ENCODE peak calls at places on chromosomes 1 and 21, in ten cellular contexts. O is stomach, T is HCT116, U is suprapubic skin, Y is endothelial cell of umbilical vein, Z is sigmoid colon, J is SK-N-SH, S is transverse colon, R is GM12878, V is breast epithelium. C is an unnamed sample.

GRCh38 chr21:14602418-14602987 is 56.4 kb upstream of the SAMSN1 start:
- DNase-seq in O (no peak), V (no peak), Y (no peak), J (no peak), R (no peak), Z (no peak), S (no peak), T (no peak), U (no peak), C (no peak)

GRCh38 chr1:193031431-193031830 is 27.7 kb downstream of the UCHL5 start:
- DNase-seq in S (no peak), U (no peak), V (no peak), Y (peak; percentile 38), R (no peak), J (peak; percentile 5), Z (no peak), O (no peak), T (no peak), C (no peak)

GRCh38 chr1:117341123-117341522 is 26.1 kb upstream of the MAN1A2 start:
- DNase-seq in Z (no peak), S (no peak), U (no peak), Y (no peak), R (no peak), T (no peak), O (no peak), V (no peak), J (no peak), C (no peak)

GRCh38 chr1:169102567-169102966 is 3.9 kb upstream of the ATP1B1 start:
- DNase-seq in R (no peak), O (no peak), U (no peak), S (peak; percentile 17), V (no peak), Z (no peak), Y (peak; percentile 26), J (no peak), T (no peak), C (no peak)

GRCh38 chr21:27704567-27705166 is 737.8 kb upstream of the ADAMTS5 start:
- DNase-seq in U (no peak), Z (peak; percentile 66), O (no peak), R (no peak), Y (no peak), S (no peak), T (no peak), J (no peak), V (no peak), C (no peak)

GRCh38 chr1:85502625-85503083 is 37.7 kb upstream of the DDAH1 start:
- DNase-seq in U (peak; percentile 81), T (peak; percentile 59), V (no peak), R (no peak), O (peak; percentile 70), S (peak; percentile 53), Z (peak; percentile 73), J (peak; percentile 48), Y (peak; percentile 87), C (peak; percentile 90)

GRCh38 chr1:74513396-74513795 is 985 bp upstream of the LRRC53 start:
- DNase-seq in R (no peak), O (no peak), S (no peak), J (no peak), T (no peak), Y (no peak), Z (no peak), U (no peak), V (no peak), C (no peak)

GRCh38 chr1:35857830-35858229 is 25.2 kb upstream of the AGO1 start:
- DNase-seq in V (no peak), Z (no peak), Y (peak; percentile 18), T (peak; percentile 10), R (no peak), S (no peak), J (no peak), U (no peak), O (no peak), C (peak; percentile 47)

GRCh38 chr1:161915978-161916377 is 107.7 kb downstream of the OLFML2B start:
- DNase-seq in V (no peak), S (no peak), O (no peak), T (no peak), U (no peak), R (no peak), Z (no peak), J (no peak), Y (no peak), C (no peak)

GRCh38 chr1:112744019-112744578 is 29.0 kb upstream of the PPM1J start:
- DNase-seq in R (no peak), S (peak; percentile 13), O (no peak), T (no peak), Z (no peak), Y (peak; percentile 25), U (no peak), J (no peak), V (no peak), C (peak; percentile 79)

GRCh38 chr1:211654838-211655787 is 20.3 kb downstream of the NEK2 start:
- DNase-seq in J (peak; percentile 83), T (peak; percentile 67), O (peak; percentile 92), Z (peak; percentile 94), U (peak; percentile 92), S (peak; percentile 90), Y (peak; percentile 87), V (peak; percentile 79), R (no peak), C (peak; percentile 94)

GRCh38 chr1:153049211-153049610 is 8.1 kb downstream of the SPRR2A start:
- DNase-seq in T (no peak), R (no peak), Z (no peak), V (no peak), J (no peak), Y (no peak), S (no peak), U (no peak), O (no peak), C (no peak)

GRCh38 chr1:98322966-98323365 is 338.6 kb upstream of the SNX7 start:
- DNase-seq in Z (no peak), R (no peak), V (no peak), S (no peak), Y (no peak), J (no peak), T (no peak), O (no peak), U (no peak), C (no peak)

GRCh38 chr1:114756949-114757454 is 782 bp downstream of the CSDE1 start:
- DNase-seq in O (peak; percentile 32), Y (no peak), S (peak; percentile 32), U (peak; percentile 84), R (no peak), V (no peak), J (peak; percentile 38), T (no peak), Z (peak; percentile 73), C (peak; percentile 76)

GRCh38 chr1:204943495-204943894 is 72.8 kb downstream of the NFASC start:
- DNase-seq in U (no peak), Y (no peak), J (no peak), Z (no peak), S (no peak), R (no peak), O (no peak), V (no peak), T (no peak), C (no peak)

GRCh38 chr21:45865106-45865835 is 116.3 kb upstream of the COL6A1 start:
- DNase-seq in T (no peak), J (no peak), R (no peak), O (no peak), S (no peak), V (no peak), Y (no peak), Z (no peak), U (peak; percentile 38), C (no peak)

DNA sequence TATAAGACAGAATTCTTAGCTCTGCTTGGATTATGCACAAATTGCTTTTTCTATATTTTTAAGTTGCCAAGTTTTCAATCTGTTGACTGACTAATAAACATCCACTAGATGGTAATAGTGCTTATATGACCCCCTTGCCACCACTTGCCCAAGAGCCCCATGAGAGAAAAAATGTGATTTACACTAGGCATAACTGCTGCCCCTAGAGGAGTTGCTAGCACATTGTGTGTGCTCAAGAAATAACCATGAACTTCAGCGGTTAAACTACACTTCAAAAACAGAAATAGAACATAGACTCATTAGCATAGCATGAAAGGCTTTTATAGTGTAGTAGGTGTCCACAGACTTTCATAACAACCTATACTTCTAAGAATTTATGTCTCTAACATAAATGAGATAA is 61.4 kb downstream of the BRINP3 start:
- DNase-seq in R (no peak), U (no peak), S (no peak), J (no peak), T (no peak), Z (no peak), V (no peak), Y (no peak), O (no peak), C (peak; percentile 42)
- TF ChIP-seq CTCF in R (no peak), U (no peak), S (no peak), J (peak; percentile 20), T (peak; percentile 48), Z (no peak), V (no peak), Y (no peak), O (no peak), C (peak; percentile 49)

GRCh38 chr1:61842863-61843514 is 100.7 kb downstream of the PATJ start:
- DNase-seq in Y (peak; percentile 40), S (no peak), U (no peak), Z (no peak), O (no peak), J (no peak), V (no peak), R (no peak), T (no peak), C (peak; percentile 51)
- TF ChIP-seq POLR2AphosphoS5 in Y (no peak), S (no peak), U (no peak), Z (no peak), O (no peak), J (no peak), V (no peak), R (no peak), T (no peak), C (no peak)

DNA sequence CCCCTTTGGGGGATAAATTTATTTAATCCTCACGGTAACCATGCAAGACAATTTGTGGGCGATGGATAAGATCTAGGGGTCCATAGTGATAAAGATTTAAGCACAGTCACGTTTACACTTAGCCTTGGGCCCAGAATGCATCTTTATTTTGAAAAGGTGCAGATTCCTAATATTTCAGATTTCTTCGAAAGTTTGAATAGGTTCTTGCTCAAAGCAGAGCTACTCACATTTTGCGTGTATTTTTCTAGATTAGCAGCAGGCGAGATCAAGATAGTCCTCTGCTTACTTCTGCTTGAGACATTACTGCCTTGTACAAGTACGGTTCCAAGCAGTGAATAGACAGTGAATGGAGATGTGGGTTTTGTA is 647 bp downstream of the TSEN15 start:
- DNase-seq in Z (no peak), O (no peak), J (no peak), U (no peak), R (no peak), S (no peak), Y (no peak), T (no peak), V (no peak), C (no peak)
- H3K4me3 ChIP-seq in Z (peak overlapping the region; percentile 71), O (peak overlapping the region; percentile 90), J (peak overlapping the region; percentile 94), U (peak overlapping the region; percentile 89), R (peak overlapping the region; percentile 83), S (peak overlapping the region; percentile 62), Y (peak overlapping the region; percentile 85), T (peak overlapping the region; percentile 76), V (peak overlapping the region; percentile 81), C (peak overlapping the region; percentile 70)

DNA sequence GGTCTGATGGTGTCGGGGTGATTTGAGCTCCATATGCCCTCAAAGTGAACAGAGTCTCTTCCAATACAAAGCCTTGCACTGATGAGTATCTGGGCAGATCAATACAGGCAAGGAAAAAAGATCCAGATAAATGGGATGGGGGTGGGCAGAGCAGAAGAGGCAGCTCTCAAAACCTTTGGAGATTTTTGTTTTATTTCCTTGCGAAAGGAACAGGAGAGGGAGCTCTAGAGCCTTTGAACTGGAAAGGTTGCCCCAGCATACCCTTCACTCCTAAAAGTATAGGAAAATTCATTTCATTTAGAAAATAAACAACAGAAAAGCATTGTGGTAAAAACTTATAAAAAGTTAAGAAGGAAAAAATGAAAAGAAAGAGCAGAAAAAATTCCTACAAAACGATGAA is 31.4 kb upstream of the OLIG2 start:
- DNase-seq in J (peak; percentile 24), U (no peak), R (no peak), T (no peak), S (no peak), Z (no peak), Y (peak; percentile 27), O (no peak), V (no peak), C (peak; percentile 57)
- TF ChIP-seq CTCF in J (peak; percentile 67), U (no peak), R (peak; percentile 23), T (peak; percentile 47), S (no peak), Z (no peak), Y (peak; percentile 38), O (no peak), V (no peak), C (peak; percentile 64)

C was measured in GM23338.